ENCODE peak calls at places on chromosome 4, in six cellular contexts. One of them, this sample, is unnamed.

GRCh38 chr4:35760706-35761278 is 483.5 kb downstream of the ARAP2 start:
- DNase-seq in transverse colon: no peak
- DNase-seq in body of pancreas: no peak
- DNase-seq in suprapubic skin: no peak
- DNase-seq in adrenal gland: no peak
- DNase-seq in thyroid gland: no peak
- DNase-seq in this sample: no peak

GRCh38 chr4:147044241-147044640 is 98.6 kb upstream of the TTC29 start:
- DNase-seq in body of pancreas: no peak
- DNase-seq in transverse colon: no peak
- DNase-seq in suprapubic skin: no peak
- DNase-seq in adrenal gland: no peak
- DNase-seq in thyroid gland: no peak
- DNase-seq in this sample: no peak

GRCh38 chr4:140085062-140085622 is 68.8 kb downstream of the MAML3 start:
- DNase-seq in thyroid gland: no peak
- DNase-seq in body of pancreas: no peak
- DNase-seq in transverse colon: no peak
- DNase-seq in adrenal gland: no peak
- DNase-seq in suprapubic skin: no peak
- DNase-seq in this sample: no peak

GRCh38 chr4:87052615-87053014 is 117.8 kb downstream of the AFF1 start:
- DNase-seq in suprapubic skin: no peak
- DNase-seq in body of pancreas: no peak
- DNase-seq in transverse colon: no peak
- DNase-seq in adrenal gland: no peak
- DNase-seq in thyroid gland: no peak
- DNase-seq in this sample: no peak

GRCh38 chr4:186918466-186918865 is 194.8 kb upstream of the FAT1 start:
- DNase-seq in adrenal gland: no peak
- DNase-seq in suprapubic skin: no peak
- DNase-seq in thyroid gland: no peak
- DNase-seq in body of pancreas: no peak
- DNase-seq in transverse colon: no peak
- DNase-seq in this sample: no peak

GRCh38 chr4:86452323-86452995 is 92.6 kb upstream of the MAPK10 start:
- DNase-seq in thyroid gland: no peak
- DNase-seq in transverse colon: no peak
- DNase-seq in adrenal gland: no peak
- DNase-seq in suprapubic skin: no peak
- DNase-seq in body of pancreas: no peak
- DNase-seq in this sample: no peak

GRCh38 chr4:4735870-4736269 is 123.6 kb upstream of the MSX1 start:
- DNase-seq in body of pancreas: no peak
- DNase-seq in adrenal gland: no peak
- DNase-seq in suprapubic skin: no peak
- DNase-seq in transverse colon: no peak
- DNase-seq in thyroid gland: no peak
- DNase-seq in this sample: no peak

GRCh38 chr4:1542516-1543320 is 136.5 kb upstream of the NKX1-1 start:
- DNase-seq in suprapubic skin: no peak
- DNase-seq in thyroid gland: no peak
- DNase-seq in body of pancreas: no peak
- DNase-seq in adrenal gland: no peak
- DNase-seq in transverse colon: no peak
- DNase-seq in this sample: no peak

GRCh38 chr4:52842788-52843187 is 19.3 kb upstream of the RASL11B start:
- DNase-seq in suprapubic skin: no peak
- DNase-seq in body of pancreas: no peak
- DNase-seq in thyroid gland: no peak
- DNase-seq in adrenal gland: no peak
- DNase-seq in transverse colon: no peak
- DNase-seq in this sample: no peak

GRCh38 chr4:169791527-169792156 is 33.9 kb upstream of the HPF1 start:
- DNase-seq in transverse colon: peak
- DNase-seq in suprapubic skin: no peak
- DNase-seq in adrenal gland: peak
- DNase-seq in thyroid gland: peak
- DNase-seq in body of pancreas: peak
- DNase-seq in this sample: peak

GRCh38 chr4:123997116-123997515 is 600.5 kb downstream of the SPRY1 start:
- DNase-seq in adrenal gland: no peak
- DNase-seq in suprapubic skin: no peak
- DNase-seq in thyroid gland: no peak
- DNase-seq in transverse colon: no peak
- DNase-seq in body of pancreas: no peak
- DNase-seq in this sample: no peak

GRCh38 chr4:118033148-118034060 is 882 bp upstream of the NDST3 start:
- DNase-seq in body of pancreas: peak
- DNase-seq in transverse colon: peak
- DNase-seq in thyroid gland: peak
- DNase-seq in suprapubic skin: no peak
- DNase-seq in adrenal gland: no peak
- DNase-seq in this sample: no peak

GRCh38 chr4:118034061-118034785 is at the start of gene NDST3:
- DNase-seq in adrenal gland: no peak
- DNase-seq in transverse colon: peak
- DNase-seq in suprapubic skin: no peak
- DNase-seq in body of pancreas: peak
- DNase-seq in thyroid gland: peak
- DNase-seq in this sample: no peak

GRCh38 chr4:118035309-118035708 is 1.0 kb downstream of the NDST3 start:
- DNase-seq in body of pancreas: no peak
- DNase-seq in thyroid gland: no peak
- DNase-seq in transverse colon: no peak
- DNase-seq in suprapubic skin: no peak
- DNase-seq in adrenal gland: no peak
- DNase-seq in this sample: no peak

GRCh38 chr4:118036336-118036735 is 2.0 kb downstream of the NDST3 start:
- DNase-seq in adrenal gland: no peak
- DNase-seq in suprapubic skin: no peak
- DNase-seq in body of pancreas: no peak
- DNase-seq in transverse colon: no peak
- DNase-seq in thyroid gland: no peak
- DNase-seq in this sample: no peak

GRCh38 chr4:118032691-118033090 is 1.6 kb upstream of the NDST3 start:
- DNase-seq in suprapubic skin: no peak
- DNase-seq in transverse colon: no peak
- DNase-seq in adrenal gland: no peak
- DNase-seq in thyroid gland: peak
- DNase-seq in body of pancreas: no peak
- DNase-seq in this sample: no peak
- H3K4me3 ChIP-seq in suprapubic skin: peak
- H3K4me3 ChIP-seq in transverse colon: no peak
- H3K4me3 ChIP-seq in adrenal gland: no peak
- H3K4me3 ChIP-seq in thyroid gland: no peak
- H3K4me3 ChIP-seq in body of pancreas: no peak
- H3K4me3 ChIP-seq in this sample: no peak

DNA sequence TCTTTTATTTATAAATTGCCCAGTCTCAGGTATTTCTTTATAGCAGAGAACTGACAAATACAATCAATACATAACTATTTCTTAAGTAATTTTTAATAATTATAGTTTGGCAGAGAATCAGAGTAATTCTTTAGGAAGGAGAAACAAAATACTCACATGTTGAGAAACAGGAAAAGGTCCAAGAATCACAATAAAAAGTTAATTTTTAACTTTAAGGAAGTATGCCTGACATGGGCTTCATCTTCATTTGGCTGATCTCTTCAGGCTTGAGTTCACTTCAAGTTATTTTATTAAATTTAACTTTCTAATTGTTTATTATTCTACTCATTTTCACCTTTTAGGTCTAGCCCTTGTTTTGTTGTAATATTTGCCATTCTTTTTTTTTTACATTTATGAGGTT is 36.1 kb upstream of the RNF150 start:
- DNase-seq in suprapubic skin: no peak
- DNase-seq in transverse colon: no peak
- DNase-seq in body of pancreas: no peak
- DNase-seq in adrenal gland: no peak
- DNase-seq in thyroid gland: no peak
- DNase-seq in this sample: no peak
- TF ChIP-seq CTCF in suprapubic skin: no peak
- TF ChIP-seq CTCF in transverse colon: no peak
- TF ChIP-seq CTCF in body of pancreas: no peak
- TF ChIP-seq CTCF in adrenal gland: no peak
- TF ChIP-seq CTCF in thyroid gland: no peak
- TF ChIP-seq CTCF in this sample: no peak

GRCh38 chr4:78645853-78646757 is 94.5 kb downstream of the ANXA3 start:
- DNase-seq in thyroid gland: peak
- DNase-seq in body of pancreas: peak
- DNase-seq in suprapubic skin: peak
- DNase-seq in adrenal gland: peak
- DNase-seq in transverse colon: peak
- DNase-seq in this sample: no peak
- TF ChIP-seq POLR2A in thyroid gland: no peak
- TF ChIP-seq POLR2A in body of pancreas: no peak
- TF ChIP-seq POLR2A in suprapubic skin: no peak
- TF ChIP-seq POLR2A in adrenal gland: peak
- TF ChIP-seq POLR2A in transverse colon: no peak
- TF ChIP-seq POLR2A in this sample: no peak

DNA sequence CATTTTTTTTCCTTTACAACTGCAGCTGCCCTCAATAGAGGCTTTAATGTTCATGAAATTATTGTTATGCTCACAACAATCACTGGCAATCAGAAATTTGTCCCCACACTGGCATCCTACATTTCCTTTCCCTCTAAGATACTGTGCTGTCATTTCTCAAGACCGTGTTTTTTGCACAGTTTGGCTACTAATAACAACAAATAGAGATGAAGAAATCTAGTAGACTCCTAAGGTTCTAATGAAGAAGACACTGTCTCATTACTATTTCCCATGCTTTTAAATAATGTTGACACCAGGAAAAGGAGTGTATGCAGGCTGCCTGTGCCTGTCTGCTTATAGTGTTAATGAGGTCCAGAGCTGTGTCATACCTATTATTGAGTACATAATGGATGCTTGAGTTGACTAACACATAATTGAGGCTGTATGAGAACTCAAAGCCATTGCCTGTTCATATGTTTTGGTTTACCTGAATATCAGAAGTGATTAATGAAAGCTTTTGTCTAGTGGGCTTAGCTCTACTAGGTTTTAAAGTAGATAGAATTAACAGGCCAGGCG is 1.5 kb upstream of the EIF4E start:
- DNase-seq in thyroid gland: no peak
- DNase-seq in adrenal gland: no peak
- DNase-seq in transverse colon: no peak
- DNase-seq in suprapubic skin: no peak
- DNase-seq in body of pancreas: no peak
- DNase-seq in this sample: no peak
- H3K4me3 ChIP-seq in thyroid gland: no peak
- H3K4me3 ChIP-seq in adrenal gland: peak
- H3K4me3 ChIP-seq in transverse colon: no peak
- H3K4me3 ChIP-seq in suprapubic skin: peak
- H3K4me3 ChIP-seq in body of pancreas: no peak
- H3K4me3 ChIP-seq in this sample: no peak

DNA sequence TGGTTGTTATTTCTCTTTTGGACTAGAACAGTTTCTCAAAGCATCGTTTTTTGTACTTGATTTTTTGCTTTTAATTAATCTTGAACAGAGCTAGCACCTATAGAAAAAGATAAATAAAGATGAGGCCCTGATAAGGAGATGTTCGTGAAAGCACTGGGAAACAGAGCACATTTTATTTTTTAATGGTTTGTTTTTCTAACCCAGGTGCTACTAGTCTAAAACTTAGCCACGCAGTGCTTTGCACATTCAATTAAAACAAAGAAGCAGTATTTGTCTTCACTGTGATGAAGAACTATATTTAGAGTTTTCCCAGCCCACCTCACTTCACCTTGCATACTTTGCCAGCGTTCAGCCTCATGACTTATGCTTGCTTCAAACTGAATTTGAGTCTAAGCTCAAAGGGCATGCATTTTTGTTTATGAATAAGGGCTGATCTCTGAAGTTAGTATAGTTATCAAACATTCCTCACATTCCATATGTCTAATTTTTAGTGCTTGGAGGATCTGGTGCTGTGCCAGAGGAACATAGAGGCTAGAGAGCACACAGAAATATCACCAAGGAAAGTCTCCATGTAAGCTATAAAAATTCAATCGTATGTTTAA is 76.7 kb downstream of the WWC2 start:
- DNase-seq in transverse colon: no peak
- DNase-seq in adrenal gland: no peak
- DNase-seq in body of pancreas: no peak
- DNase-seq in thyroid gland: no peak
- DNase-seq in suprapubic skin: no peak
- DNase-seq in this sample: no peak
- TF ChIP-seq CTCF in transverse colon: no peak
- TF ChIP-seq CTCF in adrenal gland: no peak
- TF ChIP-seq CTCF in body of pancreas: no peak
- TF ChIP-seq CTCF in thyroid gland: no peak
- TF ChIP-seq CTCF in suprapubic skin: no peak
- TF ChIP-seq CTCF in this sample: no peak